ENCODE peak calls at places on chromosomes 4 and X, in eight cellular contexts. Y is thoracic aorta, U is pancreas, T is ovary, S is esophagus squamous epithelium, B is sigmoid colon, Q is cardiac muscle cell, Z is left ventricle myocardium inferior. A is an unnamed sample. For H3K9me3, the result is how much of the 10 kb centered on the place peaks cover.

GRCh38 chrX:129565046-129565649 is 25.1 kb downstream of the OCRL start:
- DNase-seq in Q (no peak), U (no peak), S (no peak), T (no peak), B (no peak), Y (no peak), Z (no peak), A (no peak)

GRCh38 chr4:91171217-91171616 is 1044.0 kb downstream of the CCSER1 start:
- DNase-seq in S (no peak), Y (no peak), Z (no peak), Q (no peak), T (no peak), B (no peak), U (no peak), A (no peak)

GRCh38 chrX:126719208-126719607 is 100.3 kb upstream of the PRR32 start:
- DNase-seq in T (no peak), Q (no peak), Z (no peak), Y (no peak), U (no peak), S (no peak), B (no peak), A (no peak)

GRCh38 chr4:3803946-3804345 is 37.8 kb downstream of the ADRA2C start:
- DNase-seq in T (no peak), Y (no peak), B (no peak), Q (no peak), U (peak), Z (no peak), S (no peak), A (no peak)

GRCh38 chr4:159071178-159071968 is 31.5 kb upstream of the RAPGEF2 start:
- DNase-seq in Y (no peak), T (no peak), B (no peak), S (no peak), U (no peak), Q (no peak), Z (no peak), A (no peak)

GRCh38 chr4:172648471-172648870 is 520.1 kb upstream of the GALNT7 start:
- DNase-seq in S (no peak), Y (no peak), Z (no peak), U (no peak), Q (no peak), T (no peak), B (no peak), A (no peak)

GRCh38 chrX:95612350-95612749 is 1072.3 kb upstream of the DIAPH2 start:
- DNase-seq in Y (no peak), B (no peak), Q (no peak), U (no peak), T (no peak), Z (no peak), S (no peak), A (no peak)

GRCh38 chr4:142110136-142110535 is 473.8 kb downstream of the IL15 start:
- DNase-seq in Y (no peak), Z (no peak), T (no peak), Q (no peak), U (no peak), S (no peak), B (no peak), A (no peak)

GRCh38 chrX:72308209-72308565 is 2.5 kb upstream of the CITED1 start:
- DNase-seq in B (no peak), Y (no peak), Z (no peak), T (no peak), S (no peak), Q (no peak), U (no peak), A (no peak)

GRCh38 chr4:38889143-38889542 is 21.5 kb downstream of the FAM114A1 start:
- DNase-seq in Z (no peak), S (no peak), U (no peak), T (no peak), B (no peak), Q (no peak), Y (no peak), A (no peak)

GRCh38 chr4:106502106-106502699 is 133.6 kb upstream of the GIMD1 start:
- DNase-seq in S (no peak), B (no peak), Y (no peak), U (no peak), T (peak), Q (peak), Z (peak), A (peak)

GRCh38 chr4:37762294-37763163 is 64.0 kb upstream of the PGM2 start:
- DNase-seq in U (no peak), B (no peak), S (no peak), Z (no peak), Q (no peak), Y (no peak), T (no peak), A (no peak)

GRCh38 chr4:7771056-7771455 is 168.6 kb downstream of the AFAP1 start:
- DNase-seq in Q (no peak), T (no peak), B (peak), Z (no peak), U (no peak), Y (no peak), S (no peak), A (no peak)

GRCh38 chr4:75142377-75142776 is 209.5 kb downstream of the PARM1 start:
- DNase-seq in Y (no peak), U (no peak), T (no peak), B (no peak), Q (no peak), Z (no peak), S (no peak), A (no peak)

GRCh38 chrX:46404774-46405173 is 140.4 kb downstream of the ZNF674 start:
- DNase-seq in Q (no peak), T (no peak), U (no peak), Z (no peak), Y (no peak), B (no peak), S (no peak), A (no peak)

GRCh38 chr4:169810325-169811323 is 52.9 kb upstream of the HPF1 start:
- DNase-seq in Q (peak), S (no peak), B (no peak), T (no peak), Z (no peak), U (no peak), Y (no peak), A (no peak)

GRCh38 chr4:19486400-19486799 is 765.3 kb upstream of the SLIT2 start:
- DNase-seq in B (no peak), T (no peak), Y (no peak), S (no peak), Z (no peak), Q (no peak), U (no peak), A (no peak)

GRCh38 chrX:23525531-23525930 is 141.8 kb upstream of the PRDX4 start:
- DNase-seq in T (no peak), Q (no peak), Z (no peak), Y (no peak), S (no peak), B (no peak), U (no peak), A (no peak)

GRCh38 chr4:2042207-2042946 is 16.8 kb upstream of the NAT8L start:
- DNase-seq in Z (no peak), T (peak), Y (no peak), Q (peak), B (no peak), S (no peak), U (peak), A (no peak)

GRCh38 chrX:129653985-129654651 is 638 bp downstream of the APLN start:
- DNase-seq in U (peak), B (no peak), Q (no peak), S (no peak), Z (peak), Y (no peak), T (no peak), A (no peak)

GRCh38 chr4:134544303-134544761 is 342.7 kb upstream of the PABPC4L start:
- DNase-seq in S (no peak), Q (peak), Z (no peak), B (peak), Y (no peak), U (no peak), T (no peak), A (no peak)

GRCh38 chr4:106095408-106095807 is 200.1 kb downstream of the NPNT start:
- DNase-seq in Y (no peak), T (no peak), Q (no peak), Z (no peak), U (no peak), B (no peak), S (no peak), A (no peak)

GRCh38 chr4:26836539-26836938 is 24.1 kb upstream of the STIM2 start:
- DNase-seq in Z (no peak), U (no peak), S (no peak), Y (no peak), Q (no peak), B (no peak), T (no peak), A (no peak)

GRCh38 chr4:159150380-159150779 is 47.5 kb downstream of the RAPGEF2 start:
- DNase-seq in Z (no peak), Y (no peak), U (no peak), T (no peak), Q (no peak), B (no peak), S (no peak), A (no peak)

GRCh38 chr4:74794341-74794801 is at the start of gene BTC:
- DNase-seq in Z (no peak), Y (peak), S (no peak), Q (peak), B (peak), U (peak), T (peak), A (peak)

GRCh38 chr4:81915430-81915829 is 443.7 kb upstream of the RASGEF1B start:
- DNase-seq in Y (no peak), U (no peak), B (no peak), Z (no peak), S (no peak), Q (no peak), T (no peak), A (no peak)
- H3K27ac ChIP-seq in Y (no peak), U (no peak), B (no peak), Z (no peak), S (no peak), Q (no peak), T (no peak), A (no peak)

DNA sequence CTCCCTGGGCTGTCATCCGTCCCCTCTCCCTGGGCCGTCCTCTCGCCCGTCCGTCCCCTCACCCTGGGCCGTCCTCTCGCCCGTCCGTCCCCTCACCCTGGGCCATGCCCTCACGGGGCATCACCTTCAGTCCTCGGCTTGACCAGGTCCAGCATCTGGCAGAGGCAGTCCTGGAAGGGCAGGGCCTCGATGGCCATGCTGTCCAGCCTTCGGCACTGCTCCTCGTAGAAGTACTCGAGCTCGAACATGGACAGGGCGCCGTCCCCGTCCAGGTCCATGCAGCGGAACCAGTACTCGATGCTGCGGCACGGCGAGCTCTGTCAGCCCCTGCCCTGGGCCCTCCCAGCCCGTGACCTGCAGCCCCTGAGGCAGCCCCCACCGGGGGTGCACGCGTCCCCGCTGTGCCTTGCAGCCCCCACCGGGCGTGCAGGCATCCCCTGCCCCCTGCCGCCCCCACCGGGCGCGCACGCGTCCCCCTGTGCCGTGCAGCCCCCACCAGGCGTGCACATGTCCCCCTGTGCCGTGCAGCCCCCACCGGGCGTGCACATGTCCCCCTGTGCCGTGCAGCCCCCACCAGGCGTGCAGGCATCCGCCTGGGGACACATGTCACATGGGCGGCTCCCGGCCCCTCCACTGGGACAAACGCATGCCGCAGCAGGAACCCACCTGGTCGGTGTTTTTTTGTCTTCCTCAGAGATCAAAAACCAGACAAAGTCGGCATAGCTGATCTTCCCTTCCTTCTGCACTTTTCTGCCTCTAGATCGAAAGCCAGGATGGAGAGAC is 22.2 kb upstream of the GTPBP6 start:
- DNase-seq in Z (peak), Y (no peak), T (peak), S (no peak), B (peak), U (peak), Q (no peak), A (no peak)
- H3K9me3 ChIP-seq in Z (under half), Y (under half), T (under half), S (under half), B (under half), U (under half), Q (under half), A (under half)

GRCh38 chrX:56763556-56764152 is 34.6 kb downstream of the NBDY start:
- DNase-seq in B (peak), U (peak), Z (no peak), Q (no peak), S (no peak), Y (no peak), T (peak), A (peak)
- TF ChIP-seq CTCF in B (peak), U (no peak), Z (no peak), Q (no peak), S (no peak), Y (no peak), T (peak), A (peak)

DNA sequence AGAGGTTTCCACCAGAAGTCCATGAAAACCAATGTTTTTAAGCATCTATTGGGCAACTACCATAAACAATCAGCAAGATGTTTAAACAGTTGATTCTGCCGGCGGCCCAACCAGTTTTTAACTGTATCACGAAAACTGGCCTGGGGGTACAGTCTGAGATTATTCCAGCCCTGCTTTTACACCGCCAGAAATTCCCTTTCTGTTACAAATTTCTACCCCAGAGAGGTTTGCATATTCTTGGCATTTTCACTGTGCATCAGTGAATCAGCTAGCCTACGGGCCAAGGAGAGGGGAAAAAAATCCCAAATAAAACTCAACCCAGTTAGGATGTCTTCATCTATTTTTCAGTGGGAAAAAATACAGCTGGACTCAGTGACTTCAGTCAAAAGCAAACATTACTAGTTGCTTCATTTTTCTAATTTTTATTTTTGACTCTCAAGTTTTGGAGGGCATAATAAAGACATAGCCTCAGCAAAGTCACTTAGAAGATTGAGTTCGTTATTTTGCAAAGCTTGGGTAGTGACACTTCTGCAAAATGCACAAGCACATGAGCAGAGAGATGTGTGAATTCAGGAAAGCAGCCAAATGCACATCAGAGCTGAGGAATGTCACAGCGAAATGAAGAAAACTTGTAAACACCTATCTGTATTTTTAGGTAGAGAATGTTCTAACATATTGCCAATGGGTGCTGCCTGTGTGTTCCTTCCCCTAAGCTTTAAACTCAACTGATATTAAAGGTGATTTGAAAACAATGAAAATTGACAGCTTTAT is 167.9 kb upstream of the GK2 start:
- DNase-seq in B (peak), Z (no peak), S (no peak), Y (no peak), U (no peak), T (no peak), Q (no peak), A (peak)
- H3K27ac ChIP-seq in B (peak), Z (peak), S (peak), Y (peak), U (no peak), T (no peak), Q (no peak), A (no peak)

DNA sequence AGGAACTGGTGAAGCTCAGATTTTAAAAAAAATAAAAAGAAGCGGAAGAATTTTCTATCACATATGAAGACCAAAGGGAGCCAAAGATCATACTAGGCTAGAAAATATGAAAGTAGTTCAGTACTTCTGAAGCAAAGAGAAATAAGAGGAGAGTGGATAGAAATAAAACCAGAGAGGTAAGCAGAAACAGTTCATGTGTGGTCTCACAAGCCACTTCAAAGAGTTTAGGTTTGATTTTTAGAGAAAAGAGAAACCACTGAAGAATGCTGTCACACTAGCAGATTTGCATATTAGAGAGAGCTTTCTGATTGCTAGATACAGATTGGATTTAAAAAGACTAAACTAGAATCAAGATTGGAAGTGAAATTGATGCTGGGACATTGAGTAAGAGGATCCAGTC is 51.7 kb downstream of the GABRA3 start:
- DNase-seq in S (no peak), T (no peak), Y (no peak), U (no peak), Q (no peak), Z (no peak), B (no peak), A (no peak)
- H3K9me3 ChIP-seq in S (under half), T (under half), Y (under half), U (under half), Q (under half), Z (under half), B (under half), A (under half)

DNA sequence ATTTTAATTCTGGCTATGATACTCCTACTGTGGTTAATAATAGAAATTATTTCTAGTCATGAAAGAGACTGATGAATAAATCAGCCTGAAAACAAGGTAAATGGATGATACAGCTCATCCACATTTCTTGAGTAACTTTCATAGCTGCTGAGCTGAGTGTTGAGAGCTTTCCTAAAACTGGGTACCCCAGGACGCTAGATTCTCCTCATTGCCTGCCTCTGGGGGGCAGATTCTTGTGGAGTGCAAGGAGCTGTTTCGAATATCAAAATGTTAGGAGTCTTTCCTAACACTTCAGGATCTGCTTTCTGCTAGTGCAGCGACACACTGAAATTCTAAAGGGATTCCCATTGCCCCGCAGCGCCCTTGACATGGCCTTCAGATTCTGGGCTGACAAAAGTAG is 2.1 kb downstream of the MND1 start:
- DNase-seq in S (no peak), Y (no peak), U (no peak), B (no peak), T (no peak), Q (peak), Z (no peak), A (no peak)
- TF ChIP-seq CTCF in S (no peak), Y (no peak), U (no peak), B (no peak), T (no peak), Q (peak), Z (no peak), A (no peak)

GRCh38 chr4:40309250-40309774 is 25.8 kb upstream of the CHRNA9 start:
- DNase-seq in Q (peak), T (peak), U (peak), Y (peak), S (no peak), Z (peak), B (peak), A (peak)

GRCh38 chr4:40306991-40307390 is 28.1 kb upstream of the CHRNA9 start:
- DNase-seq in Y (no peak), B (peak), S (no peak), U (no peak), Z (no peak), Q (no peak), T (no peak), A (no peak)

GRCh38 chr4:40308528-40309122 is 26.5 kb upstream of the CHRNA9 start:
- DNase-seq in Z (no peak), S (no peak), Y (no peak), T (no peak), Q (no peak), B (no peak), U (no peak), A (no peak)

GRCh38 chr4:40306203-40306602 is 28.9 kb upstream of the CHRNA9 start:
- DNase-seq in T (no peak), B (peak), U (no peak), Y (no peak), Z (no peak), Q (no peak), S (no peak), A (no peak)

GRCh38 chr4:40307627-40308497 is 27.3 kb upstream of the CHRNA9 start:
- DNase-seq in Y (no peak), S (no peak), Q (no peak), Z (peak), U (no peak), T (no peak), B (peak), A (no peak)
- H3K27ac ChIP-seq in Y (no peak), S (peak), Q (no peak), Z (peak), U (no peak), T (no peak), B (no peak), A (no peak)

DNA sequence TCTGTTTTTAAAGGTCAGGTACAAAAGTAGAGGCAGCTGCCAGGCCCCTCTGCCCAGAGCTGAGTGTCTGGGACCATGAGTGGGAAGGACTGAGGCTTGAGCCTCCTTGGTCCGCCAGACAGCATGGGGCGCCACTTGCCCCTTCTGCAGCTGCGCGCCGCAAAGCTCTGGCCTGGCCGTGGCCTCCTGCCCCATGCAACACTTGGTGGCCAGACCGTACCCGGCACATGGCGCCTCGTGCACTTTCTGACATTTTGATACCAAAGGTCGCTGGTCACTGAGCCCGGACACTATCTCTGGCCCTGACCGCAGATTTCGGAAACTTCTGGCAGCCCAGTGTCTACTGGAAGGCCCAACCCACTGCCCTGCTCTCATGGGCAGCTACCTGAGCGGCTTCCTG is 18.6 kb downstream of the CLTRN start:
- DNase-seq in U (peak), S (no peak), T (no peak), Q (no peak), Z (no peak), B (no peak), Y (no peak), A (no peak)
- H3K9me3 ChIP-seq in U (under half), S (under half), T (under half), Q (under half), Z (under half), B (under half), Y (under half), A (under half)